ENCODE peak calls at places on chromosomes 6 and 20, in five cellular contexts. O, K, Q, F and N are unnamed samples.

GRCh38 chr6:125423047-125423446 is 121.3 kb upstream of the HDDC2 start:
- DNase-seq in F (no peak), K (no peak), Q (no peak), O (no peak), N (no peak)

GRCh38 chr6:100152201-100152600 is 158.2 kb upstream of the MCHR2 start:
- DNase-seq in O (no peak), Q (no peak), K (no peak), F (no peak), N (no peak)

GRCh38 chr6:140571139-140571538 is 1196.7 kb upstream of the CITED2 start:
- DNase-seq in O (no peak), Q (no peak), F (no peak), K (no peak), N (no peak)

GRCh38 chr6:9540534-9541126 is 874.2 kb downstream of the TFAP2A start:
- DNase-seq in F (peak), Q (no peak), K (no peak), O (no peak), N (no peak)

GRCh38 chr6:53312355-53312754 is 36.4 kb downstream of the ELOVL5 start:
- DNase-seq in Q (no peak), K (no peak), O (no peak), F (no peak), N (no peak)

GRCh38 chr6:18496462-18496861 is 109.3 kb downstream of the RNF144B start:
- DNase-seq in Q (no peak), K (no peak), F (no peak), O (no peak), N (no peak)

GRCh38 chr20:47577271-47577670 is 75.6 kb downstream of the NCOA3 start:
- DNase-seq in F (no peak), K (no peak), Q (no peak), O (no peak), N (no peak)

GRCh38 chr20:22245139-22245538 is 339.2 kb downstream of the FOXA2 start:
- DNase-seq in K (no peak), O (no peak), Q (no peak), F (no peak), N (no peak)

GRCh38 chr6:71733970-71734899 is 152.1 kb upstream of the RIMS1 start:
- DNase-seq in Q (no peak), K (no peak), F (no peak), O (no peak), N (no peak)

GRCh38 chr6:156942266-156942665 is 165.1 kb downstream of the ARID1B start:
- DNase-seq in O (no peak), F (peak), K (peak), Q (no peak), N (no peak)

GRCh38 chr6:64010010-64010409 is 374.4 kb downstream of the PHF3 start:
- DNase-seq in F (no peak), K (no peak), O (no peak), Q (no peak), N (no peak)

GRCh38 chr20:62220666-62221568 is 839 bp upstream of the HRH3 start:
- DNase-seq in K (no peak), O (no peak), F (peak), Q (no peak), N (no peak)

GRCh38 chr20:59376109-59376841 is 75.9 kb downstream of the EDN3 start:
- DNase-seq in K (no peak), F (no peak), O (no peak), Q (no peak), N (no peak)

GRCh38 chr6:128870751-128871150 is 12.2 kb upstream of the LAMA2 start:
- DNase-seq in Q (no peak), F (no peak), K (no peak), O (no peak), N (no peak)

GRCh38 chr6:72824833-72825232 is 203.0 kb downstream of the KCNQ5 start:
- DNase-seq in O (no peak), Q (no peak), F (no peak), K (no peak), N (no peak)

GRCh38 chr6:151716446-151717047 is 90.9 kb upstream of the ESR1 start:
- DNase-seq in F (peak), Q (no peak), K (no peak), O (no peak), N (no peak)

GRCh38 chr20:1331101-1331500 is 2.2 kb upstream of the SDCBP2 start:
- DNase-seq in O (no peak), Q (no peak), F (no peak), K (no peak), N (no peak)

GRCh38 chr6:142804490-142804889 is 140.5 kb downstream of the HIVEP2 start:
- DNase-seq in F (no peak), O (no peak), K (no peak), Q (no peak), N (no peak)

GRCh38 chr6:6230286-6230685 is 90.2 kb downstream of the F13A1 start:
- DNase-seq in F (no peak), K (no peak), Q (no peak), O (no peak), N (no peak)

GRCh38 chr6:38701551-38701950 is 1.4 kb downstream of the GLO1 start:
- DNase-seq in F (no peak), K (no peak), O (no peak), Q (no peak), N (no peak)